ENCODE peak calls at places on chromosomes 4 and X, in eight cellular contexts. W is stimulated activated CD8-positive, alpha-beta memory T cell treated with anti-CD3 and anti-CD28 coated beads, Interleukin-7, amount 100 ng/mL, for 1 hour; V is activated T-helper 1 cell treated with Interleukin-2 at 50 U/mL for 16 hours; S is kidney glomerular epithelial cell; F is nephron progenitor cell; T is activated gamma-delta T cell treated with Interleukin-2 at 50 U/mL for 16 hours; G is stimulated activated CD4-positive, alpha-beta T cell treated with anti-CD3 and anti-CD28 coated beads, Interleukin-2, amount 100 ng/mL, for 4 hours; U is Kasumi-1. E is an unnamed sample.

GRCh38 chrX:21590012-21590776 is 67.9 kb downstream of the KLHL34 start:
- DNase-seq in W (no peak), V (no peak), S (no peak), F (no peak), T (no peak), G (no peak), U (no peak), E (no peak)

GRCh38 chr4:103719320-103720204 is at the start of gene TACR3:
- DNase-seq in W (no peak), V (no peak), S (no peak), F (peak; percentile 46), T (no peak), G (no peak), U (no peak), E (peak; percentile 23)

GRCh38 chr4:144649646-144650045 is 3.7 kb downstream of the HHIP start:
- DNase-seq in W (no peak), V (no peak), S (no peak), F (no peak), T (no peak), G (no peak), U (no peak), E (no peak)

GRCh38 chr4:146333187-146333894 is 119.0 kb downstream of the REELD1 start:
- DNase-seq in W (no peak), V (no peak), S (no peak), F (no peak), T (no peak), G (no peak), U (peak; percentile 12), E (no peak)

GRCh38 chr4:57492479-57492878 is 382.3 kb upstream of the IGFBP7 start:
- DNase-seq in W (no peak), V (no peak), S (no peak), F (no peak), T (no peak), G (no peak), U (no peak), E (no peak)

GRCh38 chr4:47482326-47482725 is 2.7 kb upstream of the ATP10D start:
- DNase-seq in W (no peak), V (no peak), S (peak; percentile 34), F (no peak), T (no peak), G (no peak), U (no peak), E (no peak)

GRCh38 chr4:6760865-6761264 is 21.7 kb upstream of the KIAA0232 start:
- DNase-seq in W (no peak), V (no peak), S (no peak), F (no peak), T (no peak), G (no peak), U (no peak), E (no peak)

GRCh38 chrX:69050051-69050785 is 115.0 kb downstream of the PJA1 start:
- DNase-seq in W (no peak), V (no peak), S (no peak), F (no peak), T (no peak), G (no peak), U (no peak), E (no peak)

GRCh38 chr4:127446309-127446708 is 186.4 kb upstream of the INTU start:
- DNase-seq in W (no peak), V (no peak), S (no peak), F (no peak), T (no peak), G (no peak), U (no peak), E (no peak)

GRCh38 chrX:12007881-12008280 is 130.4 kb upstream of the FRMPD4 start:
- DNase-seq in W (no peak), V (no peak), S (peak; percentile 52), F (no peak), T (no peak), G (no peak), U (no peak), E (no peak)

GRCh38 chr4:73518340-73518739 is 36.8 kb downstream of the AFM start:
- DNase-seq in W (no peak), V (no peak), S (no peak), F (no peak), T (no peak), G (no peak), U (no peak), E (no peak)

GRCh38 chr4:87089368-87089767 is 131.1 kb downstream of the KLHL8 start:
- DNase-seq in W (no peak), V (no peak), S (no peak), F (no peak), T (no peak), G (no peak), U (no peak), E (no peak)

GRCh38 chrX:125150231-125150630 is 169.4 kb upstream of the TEX13C start:
- DNase-seq in W (no peak), V (no peak), S (no peak), F (no peak), T (no peak), G (no peak), U (no peak), E (no peak)

GRCh38 chrX:18425199-18426003 is at the start of gene CDKL5:
- DNase-seq in W (peak; percentile 86), V (peak; percentile 89), S (peak; percentile 79), F (peak; percentile 95), T (peak; percentile 96), G (peak; percentile 93), U (peak; percentile 91), E (peak; percentile 87)

GRCh38 chr4:48960988-48961635 is 25.0 kb upstream of the CWH43 start:
- DNase-seq in W (no peak), V (no peak), S (no peak), F (no peak), T (no peak), G (no peak), U (no peak), E (no peak)

GRCh38 chrX:129600981-129601424 is 53.8 kb downstream of the APLN start:
- DNase-seq in W (no peak), V (no peak), S (peak; percentile 1), F (peak; percentile 21), T (no peak), G (no peak), U (peak; percentile 31), E (peak; percentile 26)

GRCh38 chr4:2849267-2850140 is 5.9 kb downstream of the ADD1 start:
- DNase-seq in W (no peak), V (no peak), S (no peak), F (no peak), T (no peak), G (no peak), U (no peak), E (no peak)

GRCh38 chr4:25154594-25155265 is 5.5 kb downstream of the SEPSECS start:
- DNase-seq in W (no peak), V (no peak), S (no peak), F (no peak), T (no peak), G (no peak), U (no peak), E (no peak)

GRCh38 chr4:110270492-110271197 is 72.2 kb upstream of the ELOVL6 start:
- DNase-seq in W (no peak), V (no peak), S (peak; percentile 4), F (no peak), T (no peak), G (no peak), U (no peak), E (no peak)

GRCh38 chr4:124530464-124531077 is 182.0 kb downstream of the ANKRD50 start:
- DNase-seq in W (no peak), V (no peak), S (no peak), F (no peak), T (no peak), G (no peak), U (no peak), E (no peak)

GRCh38 chr4:145066063-145066501 is 31.9 kb downstream of the ANAPC10 start:
- DNase-seq in W (no peak), V (no peak), S (no peak), F (no peak), T (no peak), G (no peak), U (no peak), E (no peak)

GRCh38 chr4:82811838-82812672 is 13.5 kb upstream of the SCD5 start:
- DNase-seq in W (no peak), V (no peak), S (no peak), F (no peak), T (no peak), G (no peak), U (no peak), E (no peak)

GRCh38 chr4:65951177-65951576 is 280.9 kb upstream of the EPHA5 start:
- DNase-seq in W (no peak), V (no peak), S (no peak), F (no peak), T (no peak), G (no peak), U (no peak), E (no peak)

GRCh38 chr4:15670576-15670975 is 11.1 kb upstream of the FAM200B start:
- DNase-seq in W (no peak), V (no peak), S (no peak), F (no peak), T (no peak), G (no peak), U (no peak), E (no peak)

GRCh38 chr4:19736968-19737756 is 514.5 kb upstream of the SLIT2 start:
- DNase-seq in W (no peak), V (no peak), S (no peak), F (no peak), T (no peak), G (no peak), U (no peak), E (no peak)

GRCh38 chr4:15653864-15654391 is 1.2 kb downstream of the FBXL5 start:
- DNase-seq in W (no peak), V (no peak), S (peak; percentile 62), F (peak; percentile 6), T (no peak), G (no peak), U (peak; percentile 54), E (peak; percentile 5)

GRCh38 chr4:7124643-7125442 is 57.0 kb upstream of the GRPEL1 start:
- DNase-seq in W (no peak), V (no peak), S (peak; percentile 95), F (peak; percentile 41), T (no peak), G (no peak), U (no peak), E (no peak)

GRCh38 chr4:78691971-78692814 is 84.0 kb upstream of the BMP2K start:
- DNase-seq in W (no peak), V (no peak), S (no peak), F (no peak), T (no peak), G (no peak), U (peak; percentile 86), E (no peak)

E was measured in neural crest cell.